ENCODE peak calls at places on chromosomes 7 and 10, in seven cellular contexts. K is H7, L is D341Med, M is HT1080, Y is NCI-H2081, D is right lobe of liver, U is right cardiac atrium. I is an unnamed sample.
A peak's percentile ranks its signal among the peaks of the same experiment; 100 is the strongest.

GRCh38 chr10:22723343-22723779 is 9.0 kb upstream of the PIP4K2A start:
- DNase-seq in D (no peak), U (no peak), K (no peak), Y (no peak), L (no peak), M (no peak), I (no peak)

GRCh38 chr7:360454-361100 is 70.6 kb downstream of the FOXL3 start:
- DNase-seq in K (peak; percentile 72), L (no peak), Y (no peak), M (no peak), U (peak; percentile 45), D (peak; percentile 7), I (no peak)

GRCh38 chr10:3758491-3758970 is 26.5 kb downstream of the KLF6 start:
- DNase-seq in K (peak; percentile 55), Y (no peak), L (no peak), M (no peak), D (no peak), U (no peak), I (no peak)

GRCh38 chr10:89153971-89154370 is 53.1 kb downstream of the CH25H start:
- DNase-seq in U (no peak), D (no peak), L (no peak), K (no peak), Y (no peak), M (no peak), I (no peak)

GRCh38 chr7:96354881-96355280 is 33.0 kb upstream of the SLC25A13 start:
- DNase-seq in U (no peak), Y (no peak), K (no peak), M (no peak), D (no peak), L (no peak), I (no peak)

GRCh38 chr7:1813394-1814088 is 143.5 kb downstream of the ELFN1 start:
- DNase-seq in K (peak; percentile 54), M (no peak), L (no peak), Y (no peak), D (no peak), U (no peak), I (no peak)

GRCh38 chr10:118965636-118966035 is 63.9 kb upstream of the NANOS1 start:
- DNase-seq in Y (no peak), K (no peak), M (no peak), D (no peak), L (no peak), U (no peak), I (no peak)

GRCh38 chr10:19466709-19467108 is 349.5 kb upstream of the PLXDC2 start:
- DNase-seq in D (no peak), U (no peak), Y (no peak), M (no peak), K (no peak), L (no peak), I (no peak)

GRCh38 chr10:91549296-91549695 is 83.6 kb downstream of the PPP1R3C start:
- DNase-seq in D (no peak), Y (no peak), K (no peak), L (no peak), M (peak; percentile 26), U (no peak), I (no peak)

GRCh38 chr10:117130862-117131389 is 7.1 kb downstream of the VAX1 start:
- DNase-seq in Y (no peak), L (no peak), K (peak; percentile 62), U (no peak), M (no peak), D (no peak), I (no peak)

GRCh38 chr7:118918556-118918955 is 694.1 kb downstream of the ANKRD7 start:
- DNase-seq in L (peak; percentile 20), M (peak; percentile 3), K (no peak), U (no peak), D (no peak), Y (peak; percentile 32), I (peak; percentile 1)

GRCh38 chr7:91644251-91644650 is 236.3 kb downstream of the MTERF1 start:
- DNase-seq in M (no peak), U (no peak), Y (no peak), K (no peak), L (no peak), D (no peak), I (no peak)

GRCh38 chr10:93198401-93199175 is 124.9 kb downstream of the CYP26A1 start:
- DNase-seq in D (no peak), Y (no peak), K (no peak), M (no peak), U (peak; percentile 67), L (no peak), I (no peak)

GRCh38 chr10:101829561-101830315 is 11.5 kb upstream of the OGA start:
- DNase-seq in U (peak; percentile 79), Y (peak; percentile 2), K (peak; percentile 99), M (no peak), L (peak; percentile 87), D (peak; percentile 49), I (peak; percentile 64)

GRCh38 chr7:142231716-142232115 is 26.1 kb downstream of the PRSS58 start:
- DNase-seq in Y (no peak), L (peak; percentile 90), M (peak; percentile 68), U (no peak), K (peak; percentile 80), D (no peak), I (peak; percentile 7)

GRCh38 chr10:60950312-60950711 is 6.3 kb upstream of the RHOBTB1 start:
- DNase-seq in U (no peak), K (no peak), L (no peak), Y (no peak), M (no peak), D (no peak), I (no peak)

GRCh38 chr7:7992502-7992901 is 23.9 kb downstream of the GLCCI1 start:
- DNase-seq in M (no peak), U (no peak), Y (no peak), D (no peak), L (no peak), K (no peak), I (no peak)

GRCh38 chr10:76001461-76001860 is 570.0 kb downstream of the LRMDA start:
- DNase-seq in U (no peak), M (no peak), D (no peak), L (no peak), K (no peak), Y (no peak), I (no peak)

GRCh38 chr10:80518807-80519360 is 18.8 kb upstream of the SH2D4B start:
- DNase-seq in K (no peak), L (no peak), D (peak; percentile 19), Y (no peak), M (no peak), U (peak; percentile 63), I (no peak)

GRCh38 chr10:78986419-78986818 is 82.3 kb upstream of the ZMIZ1 start:
- DNase-seq in L (no peak), K (no peak), U (no peak), M (no peak), Y (no peak), D (no peak), I (no peak)

GRCh38 chr10:14302035-14302434 is 28.7 kb downstream of the FRMD4A start:
- DNase-seq in L (no peak), D (no peak), M (peak; percentile 16), U (no peak), K (peak; percentile 27), Y (no peak), I (no peak)

GRCh38 chr7:26451997-26452396 is 160.3 kb downstream of the SNX10 start:
- DNase-seq in K (peak; percentile 28), M (no peak), L (no peak), D (no peak), Y (no peak), U (no peak), I (no peak)

GRCh38 chr7:66163186-66163610 is 41.9 kb upstream of the TPST1 start:
- DNase-seq in Y (no peak), U (no peak), M (no peak), L (no peak), K (no peak), D (no peak), I (no peak)

GRCh38 chr10:47415520-47416304 is 31.6 kb upstream of the ZNF488 start:
- DNase-seq in D (no peak), K (no peak), U (peak; percentile 14), Y (no peak), L (no peak), M (no peak), I (no peak)

GRCh38 chr7:136890379-136890778 is 21.9 kb downstream of the CHRM2 start:
- DNase-seq in U (no peak), Y (no peak), D (no peak), M (no peak), L (no peak), K (no peak), I (no peak)

GRCh38 chr7:142745091-142745635 is 4.1 kb upstream of the PRSS1 start:
- DNase-seq in L (no peak), D (no peak), M (peak; percentile 49), Y (no peak), K (no peak), U (no peak), I (no peak)

GRCh38 chr7:144386741-144387140 is 16.8 kb downstream of the NOBOX start:
- DNase-seq in U (no peak), Y (no peak), L (no peak), K (no peak), M (no peak), D (no peak), I (no peak)

GRCh38 chr7:28700790-28701203 is 257.3 kb downstream of the TRIL start:
- DNase-seq in K (no peak), Y (peak; percentile 35), L (no peak), M (peak; percentile 25), D (no peak), U (no peak), I (no peak)

I was measured in SHP77.